ENCODE peak calls at places on chromosomes 4 and X, in nine cellular contexts. E, U, T, C, O, M, L, A and H are unnamed samples.
A peak's percentile ranks its signal among the peaks of the same experiment; 100 is the strongest.

GRCh38 chr4:1278336-1278670 is 11.4 kb upstream of the MAEA start:
- DNase-seq in E (no peak), U (no peak), T (no peak), C (peak; percentile 11), O (no peak), M (no peak), L (no peak), A (no peak), H (peak; percentile 18)

GRCh38 chrX:22134681-22135080 is 102.6 kb downstream of the PHEX start:
- DNase-seq in E (peak; percentile 49), U (no peak), T (no peak), C (peak; percentile 68), O (no peak), M (no peak), L (no peak), A (no peak), H (no peak)

GRCh38 chr4:3615386-3616286 is 83.4 kb upstream of the LRPAP1 start:
- DNase-seq in E (no peak), U (no peak), T (no peak), C (no peak), O (no peak), M (no peak), L (no peak), A (no peak), H (no peak)

GRCh38 chr4:184237612-184238011 is 19.9 kb upstream of the ENPP6 start:
- DNase-seq in E (no peak), U (peak; percentile 15), T (no peak), C (no peak), O (no peak), M (no peak), L (no peak), A (no peak), H (no peak)

GRCh38 chr4:26330186-26330787 is 9.5 kb downstream of the RBPJ start:
- DNase-seq in E (no peak), U (peak; percentile 22), T (no peak), C (peak; percentile 68), O (no peak), M (no peak), L (no peak), A (no peak), H (no peak)

GRCh38 chrX:45860450-45860849 is 659.8 kb upstream of the DIPK2B start:
- DNase-seq in E (no peak), U (no peak), T (no peak), C (no peak), O (no peak), M (no peak), L (no peak), A (no peak), H (no peak)

GRCh38 chr4:93828332-93828829 is at the start of gene ATOH1:
- DNase-seq in E (no peak), U (no peak), T (peak; percentile 37), C (peak; percentile 15), O (no peak), M (peak; percentile 60), L (no peak), A (peak; percentile 66), H (no peak)

GRCh38 chr4:24471623-24472510 is 112.5 kb downstream of the DHX15 start:
- DNase-seq in E (no peak), U (no peak), T (peak; percentile 15), C (peak; percentile 0), O (no peak), M (peak; percentile 25), L (no peak), A (peak; percentile 38), H (no peak)

GRCh38 chr4:8303485-8304281 is 34.1 kb downstream of the HTRA3 start:
- DNase-seq in E (peak; percentile 78), U (no peak), T (no peak), C (peak; percentile 64), O (no peak), M (no peak), L (no peak), A (no peak), H (peak; percentile 73)

GRCh38 chrX:43551590-43551989 is 104.5 kb upstream of the MAOA start:
- DNase-seq in E (no peak), U (no peak), T (no peak), C (no peak), O (no peak), M (no peak), L (no peak), A (peak; percentile 3), H (no peak)

GRCh38 chr4:43275779-43276178 is 383.3 kb downstream of the GRXCR1 start:
- DNase-seq in E (no peak), U (no peak), T (no peak), C (no peak), O (no peak), M (no peak), L (no peak), A (no peak), H (no peak)

GRCh38 chr4:61374612-61374920 is 174.4 kb downstream of the ADGRL3 start:
- DNase-seq in E (no peak), U (no peak), T (no peak), C (no peak), O (no peak), M (no peak), L (no peak), A (no peak), H (no peak)

GRCh38 chr4:169770411-169770810 is 12.7 kb upstream of the HPF1 start:
- DNase-seq in E (no peak), U (no peak), T (no peak), C (no peak), O (no peak), M (no peak), L (no peak), A (no peak), H (no peak)

GRCh38 chr4:158236304-158237030 is 26.2 kb downstream of the TMEM144 start:
- DNase-seq in E (no peak), U (no peak), T (no peak), C (no peak), O (no peak), M (no peak), L (no peak), A (no peak), H (no peak)

GRCh38 chrX:108516184-108516583 is 76.5 kb downstream of the COL4A5 start:
- DNase-seq in E (no peak), U (no peak), T (no peak), C (no peak), O (no peak), M (no peak), L (no peak), A (no peak), H (no peak)